ENCODE peak calls at places on chromosomes 5 and 9, in four cellular contexts. S is activated T-cell treated with anti-CD3 and anti-CD28 coated beads, Interleukin-2, amount 50 U/mL, for 24 hours; F is Daoy; I is PC-3. P is an unnamed sample.

GRCh38 chr5:54867310-54867944 is 118.0 kb downstream of the ESM1 start:
- DNase-seq in S (no peak), F (peak; percentile 31), I (peak; percentile 59), P (peak; percentile 66)

GRCh38 chr9:27184556-27185351 is 75.7 kb downstream of the TEK start:
- DNase-seq in S (no peak), F (peak; percentile 91), I (no peak), P (no peak)

GRCh38 chr5:57695179-57695578 is 212.6 kb upstream of the ACTBL2 start:
- DNase-seq in S (no peak), F (no peak), I (no peak), P (no peak)

GRCh38 chr9:70177121-70177520 is 81.7 kb upstream of the SMC5 start:
- DNase-seq in S (no peak), F (no peak), I (no peak), P (no peak)

GRCh38 chr9:130302785-130303612 is 37.4 kb downstream of the HMCN2 start:
- DNase-seq in S (no peak), F (no peak), I (no peak), P (no peak)

GRCh38 chr5:115431116-115431515 is 113.5 kb downstream of the FEM1C start:
- DNase-seq in S (no peak), F (no peak), I (no peak), P (no peak)

GRCh38 chr5:73374520-73375235 is 73.9 kb downstream of the FOXD1 start:
- DNase-seq in S (no peak), F (peak; percentile 74), I (peak; percentile 38), P (peak; percentile 55)

GRCh38 chr5:76468625-76469410 is 65.7 kb downstream of the IQGAP2 start:
- DNase-seq in S (no peak), F (peak; percentile 51), I (no peak), P (no peak)

GRCh38 chr5:78747703-78748359 is 99.3 kb upstream of the LHFPL2 start:
- DNase-seq in S (no peak), F (peak; percentile 33), I (no peak), P (no peak)

GRCh38 chr5:140420665-140421361 is 19.2 kb downstream of the ANKHD1 start:
- DNase-seq in S (no peak), F (no peak), I (no peak), P (no peak)

GRCh38 chr9:126587187-126588185 is 26.2 kb upstream of the LMX1B start:
- DNase-seq in S (no peak), F (peak; percentile 44), I (no peak), P (no peak)

GRCh38 chr9:13034696-13035006 is 244.8 kb downstream of the MPDZ start:
- DNase-seq in S (no peak), F (no peak), I (no peak), P (no peak)

GRCh38 chr9:128438343-128439109 is 17.3 kb upstream of the ODF2 start:
- DNase-seq in S (peak; percentile 90), F (peak; percentile 90), I (peak; percentile 78), P (peak; percentile 90)

GRCh38 chr9:87518702-87519335 is 21.2 kb downstream of the DAPK1 start:
- DNase-seq in S (no peak), F (no peak), I (no peak), P (no peak)

GRCh38 chr9:85704744-85705143 is 37.0 kb downstream of the AGTPBP1 start:
- DNase-seq in S (no peak), F (no peak), I (no peak), P (no peak)

GRCh38 chr5:115168829-115169391 is 798 bp downstream of the TRIM36 start:
- DNase-seq in S (no peak), F (peak; percentile 44), I (no peak), P (no peak)

GRCh38 chr9:26527931-26528330 is 364.7 kb downstream of the CAAP1 start:
- DNase-seq in S (no peak), F (no peak), I (no peak), P (no peak)

GRCh38 chr9:89919171-89919681 is 314.4 kb downstream of the GADD45G start:
- DNase-seq in S (peak; percentile 55), F (peak; percentile 47), I (no peak), P (no peak)

GRCh38 chr5:180040287-180041214 is 31.0 kb downstream of the RNF130 start:
- DNase-seq in S (no peak), F (no peak), I (peak; percentile 54), P (no peak)

GRCh38 chr5:43363445-43364152 is 48.6 kb downstream of the CCL28 start:
- DNase-seq in S (no peak), F (no peak), I (no peak), P (no peak)

GRCh38 chr9:96853711-96854072 is 622 bp downstream of the ZNF782 start:
- DNase-seq in S (no peak), F (no peak), I (peak; percentile 5), P (no peak)

GRCh38 chr5:141564216-141564692 is 54.5 kb downstream of the DIAPH1 start:
- DNase-seq in S (peak; percentile 45), F (peak; percentile 88), I (peak; percentile 89), P (peak; percentile 80)

GRCh38 chr5:115460476-115460875 is 84.1 kb downstream of the FEM1C start:
- DNase-seq in S (no peak), F (peak; percentile 90), I (peak; percentile 95), P (peak; percentile 80)

GRCh38 chr9:10605388-10605787 is 7.4 kb downstream of the PTPRD start:
- DNase-seq in S (no peak), F (no peak), I (peak; percentile 17), P (no peak)

GRCh38 chr9:136673088-136673969 is 10.6 kb downstream of the EGFL7 start:
- DNase-seq in S (no peak), F (no peak), I (no peak), P (no peak)

GRCh38 chr5:68217476-68217984 is 2.0 kb downstream of the PIK3R1 start:
- DNase-seq in S (no peak), F (no peak), I (no peak), P (no peak)

GRCh38 chr5:102654559-102655354 is 100.3 kb upstream of the PAM start:
- DNase-seq in S (no peak), F (no peak), I (no peak), P (no peak)

GRCh38 chr5:72256536-72256935 is 63.5 kb downstream of the MRPS27 start:
- DNase-seq in S (no peak), F (no peak), I (peak; percentile 27), P (no peak)

GRCh38 chr5:62980884-62981283 is 402.3 kb downstream of the LRRC70 start:
- DNase-seq in S (no peak), F (no peak), I (no peak), P (no peak)

GRCh38 chr9:120368799-120369198 is 211.2 kb downstream of the CDK5RAP2 start:
- DNase-seq in S (no peak), F (no peak), I (no peak), P (peak; percentile 44)

GRCh38 chr9:70407081-70407503 is 7.4 kb downstream of the KLF9 start:
- DNase-seq in S (no peak), F (peak; percentile 85), I (no peak), P (no peak)

GRCh38 chr9:93218161-93218560 is 34.2 kb downstream of the WNK2 start:
- DNase-seq in S (no peak), F (no peak), I (no peak), P (no peak)

GRCh38 chr5:38953426-38953825 is 107.6 kb downstream of the OSMR start:
- DNase-seq in S (no peak), F (no peak), I (no peak), P (no peak)

GRCh38 chr5:156329197-156329611 is 2.2 kb downstream of the SGCD start:
- DNase-seq in S (no peak), F (no peak), I (no peak), P (no peak)

P was measured in RWPE1.